ENCODE peak calls at places on chromosomes 16 and 17, in ten cellular contexts. H is dorsolateral prefrontal cortex; K is epithelial cell of proximal tubule; S is heart left ventricle; Y is CD8-positive, alpha-beta T cell; Q is brain microvascular endothelial cell; X is psoas muscle; O is thoracic aorta; D is Peyer's patch; Z is HFF-Myc. P is an unnamed sample.
A peak's percentile ranks its signal among the peaks of the same experiment; 100 is the strongest.

GRCh38 chr17:57487552-57487951 is 231.2 kb downstream of the MSI2 start:
- DNase-seq in H (no peak), K (no peak), S (no peak), Y (no peak), Q (no peak), X (no peak), O (no peak), D (no peak), Z (no peak), P (no peak)

GRCh38 chr17:58331815-58332719 is 3.5 kb upstream of the TSPOAP1 start:
- DNase-seq in H (no peak), K (no peak), S (peak; percentile 79), Y (peak; percentile 87), Q (no peak), X (peak; percentile 65), O (no peak), D (peak; percentile 97), Z (no peak), P (no peak)

GRCh38 chr16:9845661-9846361 is 336.4 kb downstream of the GRIN2A start:
- DNase-seq in H (no peak), K (no peak), S (no peak), Y (no peak), Q (peak; percentile 42), X (no peak), O (no peak), D (no peak), Z (no peak), P (no peak)

GRCh38 chr16:70693231-70693671 is 7.4 kb upstream of the MTSS2 start:
- DNase-seq in H (no peak), K (no peak), S (peak; percentile 90), Y (peak; percentile 3), Q (no peak), X (peak; percentile 44), O (no peak), D (no peak), Z (no peak), P (no peak)

GRCh38 chr17:61335105-61335844 is 64.4 kb upstream of the TBX2 start:
- DNase-seq in H (no peak), K (peak; percentile 31), S (no peak), Y (no peak), Q (no peak), X (no peak), O (no peak), D (no peak), Z (no peak), P (no peak)

GRCh38 chr16:51767564-51767963 is 616.5 kb upstream of the SALL1 start:
- DNase-seq in H (no peak), K (no peak), S (no peak), Y (no peak), Q (no peak), X (no peak), O (no peak), D (no peak), Z (no peak), P (no peak)

GRCh38 chr17:60167095-60167741 is 17.4 kb downstream of the CA4 start:
- DNase-seq in H (no peak), K (no peak), S (no peak), Y (no peak), Q (no peak), X (no peak), O (no peak), D (peak; percentile 50), Z (no peak), P (no peak)

GRCh38 chr16:49469930-49470451 is 96.4 kb downstream of the C16orf78 start:
- DNase-seq in H (no peak), K (no peak), S (peak; percentile 6), Y (no peak), Q (no peak), X (no peak), O (no peak), D (peak; percentile 34), Z (no peak), P (no peak)

GRCh38 chr17:535165-535564 is 179.5 kb downstream of the VPS53 start:
- DNase-seq in H (no peak), K (no peak), S (no peak), Y (no peak), Q (no peak), X (no peak), O (no peak), D (no peak), Z (no peak), P (no peak)

GRCh38 chr17:57713140-57713539 is 32.0 kb downstream of the CCDC182 start:
- DNase-seq in H (no peak), K (no peak), S (no peak), Y (no peak), Q (no peak), X (no peak), O (no peak), D (no peak), Z (no peak), P (no peak)

GRCh38 chr17:6108382-6108781 is 38.2 kb downstream of the WSCD1 start:
- DNase-seq in H (peak; percentile 16), K (no peak), S (no peak), Y (no peak), Q (no peak), X (no peak), O (no peak), D (peak; percentile 68), Z (no peak), P (no peak)

GRCh38 chr16:12252616-12253015 is 276.1 kb downstream of the SNX29 start:
- DNase-seq in H (no peak), K (no peak), S (no peak), Y (no peak), Q (no peak), X (no peak), O (no peak), D (no peak), Z (no peak), P (no peak)

GRCh38 chr17:39230361-39230760 is 4.6 kb upstream of the STAC2 start:
- DNase-seq in H (no peak), K (no peak), S (no peak), Y (no peak), Q (no peak), X (no peak), O (no peak), D (no peak), Z (no peak), P (no peak)

GRCh38 chr17:39229274-39229913 is 3.6 kb upstream of the STAC2 start:
- DNase-seq in H (no peak), K (no peak), S (no peak), Y (no peak), Q (peak; percentile 59), X (no peak), O (no peak), D (no peak), Z (no peak), P (no peak)

GRCh38 chr17:39231091-39231561 is 5.4 kb upstream of the STAC2 start:
- DNase-seq in H (no peak), K (no peak), S (no peak), Y (no peak), Q (no peak), X (no peak), O (no peak), D (no peak), Z (no peak), P (no peak)

GRCh38 chr17:39235555-39236221 is 9.9 kb upstream of the STAC2 start:
- DNase-seq in H (peak; percentile 48), K (no peak), S (no peak), Y (peak; percentile 67), Q (peak; percentile 34), X (no peak), O (no peak), D (no peak), Z (peak; percentile 39), P (no peak)

GRCh38 chr17:39231587-39232551 is 6.1 kb upstream of the STAC2 start:
- DNase-seq in H (no peak), K (no peak), S (peak; percentile 59), Y (peak; percentile 74), Q (peak; percentile 34), X (peak; percentile 57), O (no peak), D (peak; percentile 73), Z (no peak), P (no peak)
- H3K4me3 ChIP-seq in H (peak overlapping the region; percentile 18), K (no peak overlapping the region), S (no peak overlapping the region), Y (no peak overlapping the region), Q (peak overlapping the region; percentile 12), X (peak overlapping the region; percentile 18), O (peak overlapping the region; percentile 57), D (no peak overlapping the region), Z (no peak overlapping the region), P (peak overlapping the region; percentile 34)

GRCh38 chr16:78988361-78988992 is 612.1 kb downstream of the MAF start:
- DNase-seq in H (no peak), K (no peak), S (no peak), Y (no peak), Q (no peak), X (no peak), O (no peak), D (no peak), Z (no peak), P (no peak)
- TF ChIP-seq CTCF in H (peak; percentile 10), K (no peak), S (no peak), Y (no peak), Q (no peak), X (no peak), O (no peak), D (no peak), Z (no peak), P (no peak)

DNA sequence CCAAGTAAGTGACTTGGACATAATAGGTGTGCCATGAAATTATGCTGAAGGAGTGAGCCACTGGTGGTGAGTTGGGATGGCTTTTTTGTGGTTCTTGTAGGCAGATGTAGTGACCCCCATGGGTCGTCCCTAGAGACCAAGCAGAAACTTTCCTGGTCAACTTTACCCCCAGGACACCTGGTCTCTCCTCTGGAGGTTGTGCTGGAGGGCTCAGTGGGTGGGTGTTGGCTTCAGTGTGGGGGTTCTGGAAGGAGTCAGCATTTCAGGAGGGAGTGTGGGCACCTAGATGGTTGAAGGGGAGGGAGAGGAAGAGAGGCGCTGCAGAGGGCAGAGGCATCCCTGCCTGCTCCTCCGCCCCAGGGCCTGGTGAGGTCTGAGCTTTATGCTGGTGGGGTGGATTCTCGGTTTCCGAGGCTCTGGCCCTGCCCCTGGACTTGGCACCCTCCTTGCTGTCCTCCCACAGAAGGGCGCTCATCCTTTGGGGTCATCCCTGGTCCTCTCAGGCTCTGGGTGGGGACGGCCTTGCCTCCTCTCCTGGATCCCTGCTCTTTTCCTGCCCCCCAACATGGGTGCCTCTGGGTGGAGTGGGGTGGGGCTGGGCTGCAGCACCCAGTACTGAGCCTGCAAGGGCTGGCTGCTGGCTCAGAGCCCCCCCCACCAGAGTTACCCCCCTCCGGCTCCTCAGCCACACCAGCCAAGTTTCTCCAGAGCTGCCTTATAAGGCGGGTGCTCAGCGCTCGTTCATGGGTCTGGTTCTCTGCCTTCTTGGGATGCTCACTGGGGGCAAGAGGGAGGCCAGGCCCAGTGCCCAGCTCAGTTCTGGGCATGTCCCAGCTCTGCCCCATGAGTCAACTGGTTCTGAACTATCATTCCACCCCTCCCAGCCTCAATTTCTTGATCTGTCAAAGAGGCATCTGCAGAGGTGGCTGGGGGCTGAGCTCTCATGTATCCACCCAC is 266.8 kb downstream of the SEC14L1 start:
- DNase-seq in H (no peak), K (no peak), S (no peak), Y (no peak), Q (no peak), X (no peak), O (no peak), D (no peak), Z (no peak), P (no peak)
- H3K4me3 ChIP-seq in H (no peak overlapping the region), K (no peak overlapping the region), S (no peak overlapping the region), Y (peak overlapping the region; percentile 27), Q (no peak overlapping the region), X (no peak overlapping the region), O (no peak overlapping the region), D (no peak overlapping the region), Z (no peak overlapping the region), P (no peak overlapping the region)

DNA sequence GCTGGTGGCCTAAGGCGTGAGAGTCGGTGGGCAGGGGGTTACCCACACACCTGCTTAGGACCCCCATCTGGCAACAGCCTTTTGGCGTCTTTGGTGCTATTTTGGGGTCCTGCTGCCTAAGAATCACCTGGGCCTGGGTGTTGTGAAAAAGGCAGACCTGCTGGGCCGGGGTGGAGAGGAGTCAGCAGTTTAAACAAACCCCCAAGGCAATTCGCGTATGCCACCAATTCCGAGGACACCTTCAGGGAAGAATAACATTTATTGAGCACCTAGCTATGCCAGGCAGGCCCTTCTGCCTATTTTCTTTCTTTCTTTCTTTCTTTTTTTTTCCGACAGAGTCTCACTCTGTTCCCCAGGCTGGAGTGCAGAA is 53.9 kb upstream of the TOB1 start:
- DNase-seq in H (no peak), K (no peak), S (no peak), Y (no peak), Q (no peak), X (no peak), O (no peak), D (no peak), Z (no peak), P (no peak)
- TF ChIP-seq CTCF in H (no peak), K (no peak), S (no peak), Y (no peak), Q (no peak), X (no peak), O (no peak), D (no peak), Z (no peak), P (no peak)